ENCODE peak calls at places on chromosomes 6 and 20, in nine cellular contexts. H is upper lobe of right lung; M is A673; Z is CD8-positive, alpha-beta T cell; A is cardiac muscle cell; P is H1; I is body of pancreas; Y is BJ; K is astrocyte. U is an unnamed sample. For H3K27me3, the result is how much of the 10 kb centered on the place peaks cover.

GRCh38 chr6:71480577-71480976 is 192.0 kb downstream of the OGFRL1 start:
- DNase-seq in H (no peak), M (no peak), Z (no peak), A (no peak), P (no peak), I (no peak), Y (no peak), K (no peak), U (no peak)

GRCh38 chr6:40710626-40711354 is 123.6 kb upstream of the LRFN2 start:
- DNase-seq in H (no peak), M (peak), Z (no peak), A (no peak), P (no peak), I (no peak), Y (no peak), K (no peak), U (no peak)

GRCh38 chr6:167163476-167164011 is 5.8 kb upstream of the GPR31 start:
- DNase-seq in H (no peak), M (no peak), Z (no peak), A (no peak), P (peak), I (no peak), Y (no peak), K (no peak), U (no peak)

GRCh38 chr20:25173886-25174308 is 21.6 kb upstream of the ENTPD6 start:
- DNase-seq in H (no peak), M (no peak), Z (no peak), A (no peak), P (no peak), I (no peak), Y (no peak), K (no peak), U (no peak)

GRCh38 chr20:36571564-36572504 is 1.6 kb upstream of the TGIF2 start:
- DNase-seq in H (no peak), M (no peak), Z (no peak), A (peak), P (peak), I (no peak), Y (no peak), K (no peak), U (no peak)

GRCh38 chr20:48377940-48378339 is 449.9 kb downstream of the PREX1 start:
- DNase-seq in H (no peak), M (no peak), Z (no peak), A (no peak), P (no peak), I (no peak), Y (no peak), K (no peak), U (no peak)

GRCh38 chr6:137717074-137718073 is 149.7 kb upstream of the TNFAIP3 start:
- DNase-seq in H (no peak), M (no peak), Z (peak), A (no peak), P (no peak), I (no peak), Y (no peak), K (peak), U (no peak)

GRCh38 chr6:389622-390021 is 1.9 kb upstream of the IRF4 start:
- DNase-seq in H (no peak), M (no peak), Z (no peak), A (no peak), P (no peak), I (no peak), Y (no peak), K (no peak), U (no peak)

GRCh38 chr6:138377844-138378243 is at the start of gene SMIM28:
- DNase-seq in H (no peak), M (no peak), Z (no peak), A (no peak), P (no peak), I (no peak), Y (no peak), K (no peak), U (no peak)

GRCh38 chr20:51311636-51312479 is 230.7 kb downstream of the NFATC2 start:
- DNase-seq in H (no peak), M (no peak), Z (no peak), A (peak), P (peak), I (no peak), Y (no peak), K (peak), U (no peak)

GRCh38 chr20:25237610-25238318 is 10.1 kb upstream of the PYGB start:
- DNase-seq in H (no peak), M (peak), Z (no peak), A (no peak), P (no peak), I (peak), Y (peak), K (peak), U (peak)

GRCh38 chr20:63896136-63896890 is 1.4 kb downstream of the DNAJC5 start:
- DNase-seq in H (peak), M (no peak), Z (peak), A (peak), P (no peak), I (peak), Y (no peak), K (peak), U (no peak)

GRCh38 chr6:9131616-9132015 is 696.3 kb upstream of the SLC35B3 start:
- DNase-seq in H (peak), M (peak), Z (no peak), A (no peak), P (no peak), I (peak), Y (no peak), K (no peak), U (no peak)

GRCh38 chr6:104784884-104785283 is 74.8 kb downstream of the HACE1 start:
- DNase-seq in H (no peak), M (peak), Z (no peak), A (no peak), P (no peak), I (no peak), Y (no peak), K (peak), U (no peak)

GRCh38 chr6:141203902-141204575 is 928.7 kb upstream of the GJE1 start:
- DNase-seq in H (no peak), M (no peak), Z (no peak), A (no peak), P (no peak), I (no peak), Y (no peak), K (peak), U (peak)

GRCh38 chr6:136792066-136792944 is at the start of gene MAP3K5:
- DNase-seq in H (peak), M (peak), Z (peak), A (peak), P (no peak), I (peak), Y (no peak), K (peak), U (peak)

GRCh38 chr6:139364302-139364981 is 10.0 kb downstream of the CITED2 start:
- DNase-seq in H (no peak), M (peak), Z (no peak), A (peak), P (no peak), I (no peak), Y (no peak), K (peak), U (no peak)

GRCh38 chr20:17498181-17498580 is 33.0 kb downstream of the BFSP1 start:
- DNase-seq in H (no peak), M (no peak), Z (no peak), A (no peak), P (no peak), I (no peak), Y (no peak), K (no peak), U (no peak)

GRCh38 chr20:41316009-41316408 is 1.5 kb downstream of the ZHX3 start:
- DNase-seq in H (no peak), M (no peak), Z (no peak), A (no peak), P (no peak), I (no peak), Y (no peak), K (no peak), U (no peak)

GRCh38 chr6:45613678-45614077 is 235.9 kb upstream of the SUPT3H start:
- DNase-seq in H (no peak), M (peak), Z (no peak), A (no peak), P (no peak), I (peak), Y (peak), K (no peak), U (no peak)

GRCh38 chr6:84618836-84619235 is 145.6 kb downstream of the TBX18 start:
- DNase-seq in H (no peak), M (peak), Z (no peak), A (peak), P (no peak), I (no peak), Y (no peak), K (peak), U (peak)

GRCh38 chr6:20875369-20875963 is 341.2 kb downstream of the CDKAL1 start:
- DNase-seq in H (no peak), M (peak), Z (no peak), A (peak), P (no peak), I (no peak), Y (no peak), K (peak), U (peak)

GRCh38 chr6:82040405-82041221 is 206.9 kb downstream of the IBTK start:
- DNase-seq in H (no peak), M (peak), Z (no peak), A (peak), P (no peak), I (peak), Y (no peak), K (peak), U (peak)

GRCh38 chr6:44404715-44405099 is 17.2 kb downstream of the CDC5L start:
- DNase-seq in H (no peak), M (no peak), Z (no peak), A (no peak), P (no peak), I (no peak), Y (no peak), K (no peak), U (no peak)

GRCh38 chr20:63919130-63919529 is 24.2 kb downstream of the DNAJC5 start:
- DNase-seq in H (no peak), M (no peak), Z (no peak), A (no peak), P (no peak), I (no peak), Y (no peak), K (no peak), U (no peak)

GRCh38 chr20:57468523-57469417 is 56.2 kb downstream of the CTCFL start:
- DNase-seq in H (peak), M (no peak), Z (no peak), A (no peak), P (no peak), I (no peak), Y (no peak), K (no peak), U (no peak)

GRCh38 chr6:74588094-74588493 is 617.8 kb downstream of the COL12A1 start:
- DNase-seq in H (no peak), M (no peak), Z (no peak), A (no peak), P (no peak), I (no peak), Y (no peak), K (no peak), U (no peak)

GRCh38 chr6:139518556-139519091 is 144.2 kb upstream of the CITED2 start:
- DNase-seq in H (no peak), M (no peak), Z (no peak), A (no peak), P (no peak), I (no peak), Y (no peak), K (no peak), U (no peak)

GRCh38 chr6:142207265-142207877 is 60.3 kb downstream of the VTA1 start:
- DNase-seq in H (no peak), M (peak), Z (peak), A (peak), P (peak), I (peak), Y (no peak), K (peak), U (peak)

GRCh38 chr6:152356016-152356415 is 281.1 kb downstream of the SYNE1 start:
- DNase-seq in H (no peak), M (no peak), Z (no peak), A (no peak), P (no peak), I (no peak), Y (no peak), K (no peak), U (no peak)

GRCh38 chr6:89037156-89037900 is 43.2 kb upstream of the PNRC1 start:
- DNase-seq in H (no peak), M (no peak), Z (no peak), A (no peak), P (no peak), I (peak), Y (no peak), K (no peak), U (no peak)

GRCh38 chr20:50958733-50959542 is at the start of gene MOCS3:
- DNase-seq in H (peak), M (peak), Z (peak), A (peak), P (peak), I (peak), Y (no peak), K (peak), U (peak)

GRCh38 chr20:45044084-45044573 is 56.8 kb downstream of the KCNS1 start:
- DNase-seq in H (no peak), M (peak), Z (peak), A (peak), P (peak), I (peak), Y (no peak), K (peak), U (peak)

GRCh38 chr6:48486876-48487275 is 375.9 kb upstream of the PTCHD4 start:
- DNase-seq in H (no peak), M (no peak), Z (no peak), A (no peak), P (no peak), I (no peak), Y (no peak), K (no peak), U (no peak)

GRCh38 chr20:59745201-59745600 is 140.9 kb downstream of the PHACTR3 start:
- DNase-seq in H (no peak), M (no peak), Z (no peak), A (no peak), P (no peak), I (no peak), Y (no peak), K (no peak), U (no peak)

DNA sequence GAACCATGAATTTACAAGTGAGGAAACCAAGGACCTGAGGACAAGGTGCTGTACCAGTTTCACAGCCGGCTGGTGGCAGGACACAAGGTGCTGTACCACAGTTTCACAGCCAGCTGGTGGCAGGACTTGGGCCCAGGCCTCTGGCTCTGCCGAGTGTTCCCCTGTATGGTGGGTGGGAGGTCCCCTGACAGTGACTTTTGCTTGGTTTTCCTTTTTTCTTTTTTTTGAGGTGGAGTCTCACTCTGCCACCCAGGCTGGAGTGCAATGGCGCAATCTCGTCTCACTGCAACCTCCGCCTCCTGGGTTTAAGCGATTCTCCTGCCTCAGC is 212.4 kb downstream of the LY86 start:
- DNase-seq in H (no peak), M (no peak), Z (no peak), A (no peak), P (no peak), I (no peak), Y (no peak), K (no peak), U (no peak)
- H3K27me3 ChIP-seq in H (under half), M (under half), Z (under half), A (under half), P (under half), I (under half), Y (under half), K (under half), U (under half)

GRCh38 chr20:37941332-37941731 is 38.4 kb downstream of the VSTM2L start:
- DNase-seq in H (no peak), M (no peak), Z (no peak), A (peak), P (no peak), I (no peak), Y (no peak), K (no peak), U (no peak)
- TF ChIP-seq CTCF in H (no peak), M (peak), Z (no peak), A (peak), P (peak), I (no peak), Y (no peak), K (peak), U (peak)

DNA sequence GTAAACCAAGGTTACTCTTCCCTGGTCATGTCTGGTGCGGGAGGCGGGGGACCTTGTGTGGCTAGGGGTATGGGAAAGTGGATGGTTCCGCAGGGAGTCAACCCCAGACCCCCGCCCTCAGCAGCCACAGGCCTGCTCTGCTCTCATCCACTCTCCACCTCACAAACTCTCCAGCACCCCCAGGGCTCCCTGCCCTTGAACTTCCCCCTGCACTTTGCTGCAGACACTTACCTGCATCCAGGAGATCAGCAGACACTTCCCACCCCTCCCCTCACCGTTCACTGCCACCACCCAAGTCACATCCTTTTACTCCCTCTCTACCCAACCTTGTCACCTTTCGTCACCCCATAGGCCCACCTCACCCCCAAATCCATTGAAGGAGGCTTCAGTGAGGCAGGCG is 3.9 kb upstream of the RAET1L start:
- DNase-seq in H (no peak), M (no peak), Z (no peak), A (no peak), P (no peak), I (no peak), Y (no peak), K (no peak), U (no peak)
- H3K27me3 ChIP-seq in H (under half), M (under half), Z (under half), A (half or more), P (under half), I (under half), Y (under half), K (under half), U (half or more)

DNA sequence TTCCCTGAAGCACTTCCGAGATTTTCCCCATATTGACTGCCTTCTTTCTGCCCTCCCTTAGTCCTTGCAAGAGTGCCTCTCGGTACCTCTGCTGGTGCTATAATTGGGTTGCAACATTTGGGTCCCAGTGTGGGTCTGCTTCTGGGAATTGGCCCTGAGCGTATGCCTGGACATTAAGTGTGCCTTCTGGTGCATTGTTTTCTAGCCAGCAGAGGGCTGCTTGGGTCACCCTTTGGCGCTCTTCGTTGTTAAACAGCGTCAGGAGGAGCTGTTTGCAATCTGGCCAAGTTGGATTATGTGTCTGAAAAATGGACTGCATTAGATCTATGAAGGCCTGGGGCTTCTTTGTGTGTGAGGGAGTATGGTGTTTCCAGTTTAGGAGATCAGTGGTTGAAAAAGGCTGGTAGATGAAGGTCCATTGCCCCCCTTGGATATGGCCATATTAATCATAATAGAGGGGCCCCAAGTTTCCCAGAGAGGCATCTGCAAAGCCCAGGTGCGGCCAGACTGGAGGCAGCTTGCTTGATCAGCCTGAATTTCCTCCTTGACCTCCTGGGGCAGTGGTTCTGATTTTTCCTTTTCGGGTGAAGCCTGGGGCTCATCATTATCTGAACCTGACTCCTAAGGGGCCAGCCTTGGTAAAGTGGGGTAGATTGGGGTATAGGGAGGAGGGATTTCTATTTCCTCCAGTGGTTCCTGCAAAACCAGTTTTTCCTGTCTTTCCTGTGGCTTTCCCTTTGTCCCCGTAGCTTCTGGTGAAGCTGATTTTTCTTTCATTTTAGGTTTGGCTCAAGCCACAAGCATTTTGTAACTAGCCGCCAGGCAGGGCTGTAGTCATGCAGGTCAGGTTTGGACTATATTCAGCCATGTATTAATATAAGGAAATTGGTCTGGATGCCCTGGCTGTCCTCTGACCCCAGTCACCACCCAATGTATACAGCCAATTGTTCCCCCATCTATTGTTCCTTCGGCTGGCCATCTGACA is 85.4 kb upstream of the GPR6 start:
- DNase-seq in H (no peak), M (no peak), Z (no peak), A (no peak), P (no peak), I (peak), Y (no peak), K (no peak), U (no peak)
- TF ChIP-seq CTCF in H (no peak), M (no peak), Z (no peak), A (no peak), P (peak), I (peak), Y (no peak), K (no peak), U (peak)

GRCh38 chr20:32697608-32698007 is 23.9 kb upstream of the C20orf203 start:
- DNase-seq in H (no peak), M (no peak), Z (no peak), A (no peak), P (no peak), I (no peak), Y (no peak), K (no peak), U (no peak)

GRCh38 chr20:32695089-32695488 is 21.3 kb upstream of the C20orf203 start:
- DNase-seq in H (no peak), M (no peak), Z (no peak), A (no peak), P (no peak), I (no peak), Y (no peak), K (no peak), U (no peak)
- H3K27me3 ChIP-seq in H (under half), M (under half), Z (under half), A (under half), P (under half), I (under half), Y (under half), K (under half), U (under half)

GRCh38 chr6:31842056-31842455 is 14.5 kb downstream of the HSPA1B start:
- DNase-seq in H (no peak), M (no peak), Z (no peak), A (no peak), P (no peak), I (no peak), Y (no peak), K (no peak), U (no peak)

GRCh38 chr6:31838968-31839367 is 11.4 kb downstream of the HSPA1B start:
- DNase-seq in H (no peak), M (no peak), Z (no peak), A (no peak), P (no peak), I (no peak), Y (no peak), K (no peak), U (no peak)

GRCh38 chr6:31847276-31847978 is 15.2 kb downstream of the NEU1 start:
- DNase-seq in H (no peak), M (no peak), Z (no peak), A (no peak), P (no peak), I (no peak), Y (no peak), K (no peak), U (no peak)

DNA sequence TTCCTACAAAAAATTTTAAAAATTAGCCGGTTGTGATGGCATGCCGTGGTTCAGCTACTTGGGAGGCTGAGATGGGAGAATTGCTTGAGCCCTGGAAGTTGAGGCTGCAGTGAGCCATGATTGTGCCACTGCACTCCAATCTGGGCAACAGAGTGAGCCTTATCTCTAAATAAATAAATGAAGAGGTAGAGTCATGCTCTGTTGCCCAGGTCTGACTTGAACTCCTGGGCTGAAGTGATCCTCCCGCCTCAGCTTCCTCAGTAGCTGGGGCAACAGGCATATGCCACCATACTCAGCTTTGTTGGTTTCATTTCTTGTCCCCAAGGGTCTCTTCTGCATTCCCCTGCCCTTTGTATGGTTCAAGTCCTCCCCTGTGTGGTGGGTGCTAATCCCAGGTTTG is 17.0 kb downstream of the HSPA1B start:
- DNase-seq in H (no peak), M (no peak), Z (no peak), A (no peak), P (no peak), I (no peak), Y (no peak), K (no peak), U (no peak)
- TF ChIP-seq CTCF in H (no peak), M (no peak), Z (no peak), A (no peak), P (no peak), I (no peak), Y (no peak), K (no peak), U (no peak)

U was measured in AG04450.